ENCODE peak calls at places on chromosomes 11 and 22, in nine cellular contexts. G is fibroblast of the aortic adventitia; V is ELR; F is NCI-H2107; J is activated B cell treated with CpG ODN at 0.5 μM for 24 hours; S is dorsolateral prefrontal cortex; O is CD4-positive, CD25-positive, alpha-beta regulatory T cell; U is activated CD4-positive, alpha-beta T cell treated with anti-CD3 and anti-CD28 coated beads for 24 hours; N is nephron progenitor cell. C is an unnamed sample.
A peak's percentile ranks its signal among the peaks of the same experiment; 100 is the strongest.

GRCh38 chr11:59429924-59430516 is 3.8 kb upstream of the OR5A2 start:
- DNase-seq in F (no peak), U (peak; percentile 31), V (peak; percentile 66), J (no peak), G (peak; percentile 48), O (peak; percentile 64), S (no peak), N (peak; percentile 37), C (peak; percentile 26)

GRCh38 chr11:124633355-124633754 is 10.7 kb downstream of the TBRG1 start:
- DNase-seq in V (peak; percentile 46), N (no peak), O (peak; percentile 5), S (no peak), U (no peak), J (no peak), F (no peak), G (no peak), C (no peak)

GRCh38 chr11:35236667-35237003 is 97.7 kb downstream of the CD44 start:
- DNase-seq in J (no peak), V (peak; percentile 75), G (no peak), U (no peak), N (no peak), O (no peak), F (no peak), S (no peak), C (no peak)

GRCh38 chr11:76076749-76077148 is 129.6 kb downstream of the WNT11 start:
- DNase-seq in V (no peak), O (no peak), F (no peak), G (no peak), U (no peak), N (no peak), S (no peak), J (no peak), C (no peak)

GRCh38 chr11:96199563-96200025 is 143.4 kb downstream of the MAML2 start:
- DNase-seq in U (peak; percentile 29), O (no peak), N (no peak), G (peak; percentile 60), S (no peak), F (no peak), V (no peak), J (no peak), C (peak; percentile 42)

GRCh38 chr11:2443881-2444300 is 423 bp downstream of the TRPM5 start:
- DNase-seq in J (no peak), S (no peak), F (no peak), V (no peak), N (no peak), O (no peak), G (no peak), U (no peak), C (no peak)

GRCh38 chr11:65446446-65447277 is 24.1 kb downstream of the NEAT1 start:
- DNase-seq in O (no peak), U (no peak), N (no peak), S (no peak), J (no peak), V (peak; percentile 17), G (peak; percentile 47), F (no peak), C (no peak)

GRCh38 chr11:35380603-35381002 is 38.8 kb downstream of the SLC1A2 start:
- DNase-seq in V (no peak), F (no peak), S (no peak), O (no peak), N (no peak), U (no peak), J (no peak), G (no peak), C (no peak)

GRCh38 chr11:35139883-35140282 is 912 bp downstream of the CD44 start:
- DNase-seq in V (peak; percentile 43), N (no peak), O (no peak), U (no peak), G (peak; percentile 44), S (no peak), J (no peak), F (no peak), C (peak; percentile 46)

GRCh38 chr11:105224859-105225258 is 85.3 kb upstream of the CARD18 start:
- DNase-seq in G (no peak), O (no peak), U (no peak), S (no peak), V (no peak), N (no peak), F (no peak), J (no peak), C (no peak)

GRCh38 chr11:47378011-47378835 is at the start of gene SPI1:
- DNase-seq in N (peak; percentile 46), G (no peak), U (no peak), F (no peak), J (peak; percentile 67), S (no peak), O (peak; percentile 26), V (no peak), C (no peak)

GRCh38 chr11:7498193-7498592 is 12.9 kb downstream of the OLFML1 start:
- DNase-seq in O (no peak), V (no peak), J (no peak), N (no peak), F (no peak), U (no peak), S (no peak), G (no peak), C (no peak)

GRCh38 chr11:83007909-83008580 is 63.7 kb downstream of the RAB30 start:
- DNase-seq in V (peak; percentile 17), G (peak; percentile 37), J (no peak), N (peak; percentile 23), O (peak; percentile 16), U (no peak), F (no peak), S (no peak), C (no peak)

GRCh38 chr11:134312223-134312622 is 19.6 kb upstream of the GLB1L2 start:
- DNase-seq in F (no peak), O (no peak), J (no peak), S (no peak), U (no peak), G (no peak), N (no peak), V (no peak), C (no peak)

GRCh38 chr11:33525789-33526188 is 174.8 kb downstream of the C11orf91 start:
- DNase-seq in N (no peak), S (no peak), V (no peak), F (no peak), U (no peak), J (no peak), O (no peak), G (no peak), C (no peak)

GRCh38 chr22:18100781-18101180 is 9.8 kb upstream of the TUBA8 start:
- DNase-seq in O (no peak), S (no peak), J (no peak), F (no peak), V (no peak), U (no peak), G (no peak), N (no peak), C (no peak)

GRCh38 chr22:12601870-12602779 is 2925.9 kb upstream of the OR11H1 start:
- DNase-seq in S (no peak), G (no peak), V (no peak), U (no peak), J (no peak), F (no peak), N (no peak), O (no peak), C (no peak)